ENCODE peak calls at places on chromosome 22, in six cellular contexts. Z is ACHN; I is EH; H is mesothelial cell of epicardium; U is activated gamma-delta T cell treated with anti-CD3 and anti-CD28 coated beads, Interleukin-2, amount 50 U/mL, for 16 hours; E is activated CD4-positive, alpha-beta T cell treated with anti-CD3 and anti-CD28 coated beads, Interleukin-2, amount 50 U/mL, for 1 hour. K is an unnamed sample.

GRCh38 chr22:22235564-22235963 is 9.0 kb upstream of the VPREB1 start:
- DNase-seq in H (no peak), U (peak), E (peak), Z (peak), I (no peak), K (peak)

GRCh38 chr22:47854226-47854625 is 1091.8 kb downstream of the TBC1D22A start:
- DNase-seq in I (no peak), H (no peak), Z (no peak), U (no peak), E (no peak), K (no peak)

GRCh38 chr22:39129746-39130145 is 22.7 kb downstream of the CBX7 start:
- DNase-seq in U (no peak), I (no peak), E (no peak), H (no peak), Z (no peak), K (no peak)

GRCh38 chr22:49850959-49851815 is 2.5 kb upstream of the ZBED4 start:
- DNase-seq in E (no peak), H (no peak), I (no peak), U (no peak), Z (no peak), K (no peak)

GRCh38 chr22:48931452-48931851 is 896.2 kb downstream of the BRD1 start:
- DNase-seq in Z (no peak), E (no peak), U (no peak), H (no peak), I (no peak), K (no peak)

GRCh38 chr22:45626198-45626651 is 45.4 kb upstream of the ATXN10 start:
- DNase-seq in I (no peak), U (no peak), Z (no peak), H (no peak), E (no peak), K (no peak)

GRCh38 chr22:46286941-46287872 is 9.5 kb upstream of the GTSE1 start:
- DNase-seq in I (no peak), E (no peak), H (no peak), Z (no peak), U (no peak), K (no peak)

GRCh38 chr22:29550005-29550404 is 3.6 kb downstream of the THOC5 start:
- DNase-seq in Z (no peak), E (no peak), U (no peak), H (no peak), I (no peak), K (no peak)

GRCh38 chr22:26579331-26579886 is 10.5 kb downstream of the TPST2 start:
- DNase-seq in E (peak), Z (no peak), I (no peak), H (no peak), U (peak), K (no peak)

GRCh38 chr22:19871023-19871844 is 16.6 kb upstream of the GNB1L start:
- DNase-seq in U (no peak), Z (no peak), E (no peak), I (no peak), H (peak), K (no peak)

GRCh38 chr22:40257979-40258378 is 80.3 kb downstream of the TNRC6B start:
- DNase-seq in H (no peak), I (peak), U (no peak), Z (no peak), E (no peak), K (peak)

GRCh38 chr22:36155702-36156101 is 4.9 kb downstream of the APOL3 start:
- DNase-seq in I (peak), Z (no peak), E (no peak), U (no peak), H (no peak), K (no peak)

GRCh38 chr22:27668828-27669797 is 132.4 kb downstream of the MN1 start:
- DNase-seq in H (no peak), U (no peak), Z (no peak), E (no peak), I (peak), K (peak)

K was measured in iris pigment epithelial cell.